ENCODE peak calls at places on chromosome 9, in six cellular contexts. One of them, this sample, is unnamed.

GRCh38 chr9:133351908-133352634 is 4.1 kb downstream of the RPL7A start:
- DNase-seq in dorsolateral prefrontal cortex: no peak
- DNase-seq in CD4-positive, alpha-beta memory T cell: peak; percentile 20
- DNase-seq in AG04450: no peak
- DNase-seq in trophoblast cell: peak; percentile 71
- DNase-seq in Peyer's patch: no peak
- DNase-seq in this sample: no peak

GRCh38 chr9:9257999-9258398 is 1354.8 kb downstream of the PTPRD start:
- DNase-seq in CD4-positive, alpha-beta memory T cell: no peak
- DNase-seq in trophoblast cell: no peak
- DNase-seq in AG04450: no peak
- DNase-seq in dorsolateral prefrontal cortex: no peak
- DNase-seq in Peyer's patch: no peak
- DNase-seq in this sample: no peak

GRCh38 chr9:134601764-134602163 is 39.8 kb upstream of the COL5A1 start:
- DNase-seq in Peyer's patch: no peak
- DNase-seq in CD4-positive, alpha-beta memory T cell: no peak
- DNase-seq in AG04450: no peak
- DNase-seq in dorsolateral prefrontal cortex: no peak
- DNase-seq in trophoblast cell: no peak
- DNase-seq in this sample: no peak

GRCh38 chr9:107638922-107639321 is 149.4 kb upstream of the KLF4 start:
- DNase-seq in CD4-positive, alpha-beta memory T cell: no peak
- DNase-seq in dorsolateral prefrontal cortex: no peak
- DNase-seq in Peyer's patch: peak; percentile 74
- DNase-seq in trophoblast cell: peak; percentile 25
- DNase-seq in AG04450: no peak
- DNase-seq in this sample: no peak

GRCh38 chr9:23621166-23621565 is 204.9 kb downstream of the ELAVL2 start:
- DNase-seq in trophoblast cell: no peak
- DNase-seq in Peyer's patch: no peak
- DNase-seq in dorsolateral prefrontal cortex: no peak
- DNase-seq in AG04450: no peak
- DNase-seq in CD4-positive, alpha-beta memory T cell: no peak
- DNase-seq in this sample: no peak

GRCh38 chr9:100070071-100070470 is 28.7 kb downstream of the ERP44 start:
- DNase-seq in trophoblast cell: peak; percentile 18
- DNase-seq in dorsolateral prefrontal cortex: no peak
- DNase-seq in Peyer's patch: no peak
- DNase-seq in CD4-positive, alpha-beta memory T cell: no peak
- DNase-seq in AG04450: no peak
- DNase-seq in this sample: no peak

GRCh38 chr9:127406799-127407504 is 10.0 kb downstream of the SLC2A8 start:
- DNase-seq in dorsolateral prefrontal cortex: no peak
- DNase-seq in trophoblast cell: no peak
- DNase-seq in AG04450: no peak
- DNase-seq in CD4-positive, alpha-beta memory T cell: no peak
- DNase-seq in Peyer's patch: no peak
- DNase-seq in this sample: no peak

GRCh38 chr9:38138276-38138675 is 69.2 kb upstream of the SHB start:
- DNase-seq in trophoblast cell: no peak
- DNase-seq in CD4-positive, alpha-beta memory T cell: no peak
- DNase-seq in dorsolateral prefrontal cortex: no peak
- DNase-seq in AG04450: no peak
- DNase-seq in Peyer's patch: no peak
- DNase-seq in this sample: no peak

GRCh38 chr9:96651626-96652025 is 3.5 kb downstream of the PRXL2C start:
- DNase-seq in AG04450: no peak
- DNase-seq in CD4-positive, alpha-beta memory T cell: peak; percentile 19
- DNase-seq in trophoblast cell: peak; percentile 30
- DNase-seq in Peyer's patch: no peak
- DNase-seq in dorsolateral prefrontal cortex: no peak
- DNase-seq in this sample: peak; percentile 12

GRCh38 chr9:125752070-125752628 is 5.0 kb downstream of the PBX3 start:
- DNase-seq in trophoblast cell: no peak
- DNase-seq in dorsolateral prefrontal cortex: no peak
- DNase-seq in CD4-positive, alpha-beta memory T cell: no peak
- DNase-seq in Peyer's patch: no peak
- DNase-seq in AG04450: no peak
- DNase-seq in this sample: no peak

GRCh38 chr9:125748511-125749099 is 1.4 kb downstream of the PBX3 start:
- DNase-seq in trophoblast cell: no peak
- DNase-seq in CD4-positive, alpha-beta memory T cell: no peak
- DNase-seq in dorsolateral prefrontal cortex: no peak
- DNase-seq in AG04450: no peak
- DNase-seq in Peyer's patch: no peak
- DNase-seq in this sample: no peak

GRCh38 chr9:125749287-125749935 is 2.2 kb downstream of the PBX3 start:
- DNase-seq in dorsolateral prefrontal cortex: no peak
- DNase-seq in AG04450: no peak
- DNase-seq in CD4-positive, alpha-beta memory T cell: no peak
- DNase-seq in Peyer's patch: no peak
- DNase-seq in trophoblast cell: no peak
- DNase-seq in this sample: no peak

GRCh38 chr9:125749951-125750655 is 2.9 kb downstream of the PBX3 start:
- DNase-seq in dorsolateral prefrontal cortex: no peak
- DNase-seq in trophoblast cell: no peak
- DNase-seq in AG04450: peak; percentile 38
- DNase-seq in CD4-positive, alpha-beta memory T cell: no peak
- DNase-seq in Peyer's patch: no peak
- DNase-seq in this sample: no peak

GRCh38 chr9:125750656-125751035 is 3.5 kb downstream of the PBX3 start:
- DNase-seq in CD4-positive, alpha-beta memory T cell: no peak
- DNase-seq in dorsolateral prefrontal cortex: no peak
- DNase-seq in Peyer's patch: no peak
- DNase-seq in AG04450: no peak
- DNase-seq in trophoblast cell: no peak
- DNase-seq in this sample: no peak
- H3K27ac ChIP-seq in CD4-positive, alpha-beta memory T cell: no peak overlapping the region
- H3K27ac ChIP-seq in dorsolateral prefrontal cortex: no peak overlapping the region
- H3K27ac ChIP-seq in Peyer's patch: no peak overlapping the region
- H3K27ac ChIP-seq in AG04450: no peak overlapping the region
- H3K27ac ChIP-seq in trophoblast cell: no peak overlapping the region
- H3K27ac ChIP-seq in this sample: no peak overlapping the region

DNA sequence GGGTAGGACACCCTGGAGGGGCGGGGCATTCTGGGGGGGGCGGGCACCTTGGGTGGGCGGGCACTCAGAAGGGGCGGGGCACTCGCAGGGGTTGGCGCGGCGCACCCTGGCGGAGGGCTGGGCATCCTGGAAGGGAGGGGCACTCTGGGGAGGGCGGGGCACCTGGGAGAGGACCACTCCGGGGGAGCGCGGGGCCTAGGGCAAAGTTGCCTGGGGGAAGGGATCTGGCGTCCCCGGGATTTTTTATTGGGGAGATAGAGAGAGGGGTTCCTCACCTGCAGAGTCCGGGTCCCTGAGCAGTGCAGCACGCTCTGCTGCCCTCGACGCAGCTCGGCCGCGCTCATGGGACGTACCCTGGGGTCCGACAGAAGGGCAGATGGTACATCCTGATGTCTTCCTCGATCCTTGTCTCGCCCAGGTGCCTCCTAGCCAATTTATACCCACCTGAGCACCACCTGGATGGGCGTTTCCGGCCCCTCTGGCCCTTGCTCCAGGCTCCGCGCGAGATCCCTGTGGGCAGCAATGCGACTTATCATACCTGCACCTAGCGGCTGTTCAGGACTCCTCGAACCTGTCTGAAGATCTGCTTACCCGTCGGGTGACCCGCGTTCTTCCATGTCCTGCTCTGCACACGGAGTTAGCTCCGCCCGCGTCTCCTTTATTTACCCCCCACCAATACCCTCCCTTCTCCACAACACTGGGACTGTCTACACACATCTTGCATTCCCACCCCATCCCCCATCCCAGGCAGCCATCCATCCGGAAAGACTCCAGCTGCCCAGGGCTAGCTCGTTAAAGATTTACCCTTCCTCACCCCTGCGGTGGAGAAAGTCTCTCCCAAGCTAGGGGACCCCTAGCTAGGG is at the start of gene KIF12:
- DNase-seq in trophoblast cell: peak; percentile 74
- DNase-seq in dorsolateral prefrontal cortex: no peak
- DNase-seq in Peyer's patch: peak; percentile 88
- DNase-seq in AG04450: no peak
- DNase-seq in CD4-positive, alpha-beta memory T cell: no peak
- DNase-seq in this sample: no peak
- H3K4me3 ChIP-seq in trophoblast cell: peak within 1 kb of the TSS; percentile 64
- H3K4me3 ChIP-seq in dorsolateral prefrontal cortex: peak within 1 kb of the TSS; percentile 45
- H3K4me3 ChIP-seq in Peyer's patch: peak within 1 kb of the TSS; percentile 68
- H3K4me3 ChIP-seq in AG04450: peak within 1 kb of the TSS; percentile 44
- H3K4me3 ChIP-seq in CD4-positive, alpha-beta memory T cell: no peak within 1 kb of the TSS
- H3K4me3 ChIP-seq in this sample: no peak within 1 kb of the TSS

DNA sequence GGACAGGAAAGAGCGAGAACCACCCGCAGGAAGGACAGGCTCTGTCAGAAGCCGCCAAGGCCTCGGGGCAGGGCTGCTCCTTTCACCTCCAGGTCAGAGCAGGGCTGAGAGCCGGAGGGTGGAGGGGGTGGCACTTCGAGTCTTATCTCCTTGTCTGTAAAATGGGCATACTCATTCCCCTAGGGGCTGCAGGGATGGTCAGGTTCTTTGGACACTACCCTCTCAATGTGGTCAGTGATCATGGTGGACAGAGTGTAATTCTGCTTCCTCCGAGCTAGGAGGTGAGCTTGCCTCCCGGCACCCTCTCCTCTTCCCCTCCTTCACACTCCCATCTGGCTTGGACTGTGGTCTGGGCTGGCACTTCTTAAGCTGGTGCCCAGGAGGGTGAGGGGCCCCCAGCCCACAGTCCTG is 39.6 kb downstream of the RGS3 start:
- DNase-seq in trophoblast cell: peak; percentile 93
- DNase-seq in CD4-positive, alpha-beta memory T cell: no peak
- DNase-seq in AG04450: no peak
- DNase-seq in Peyer's patch: no peak
- DNase-seq in dorsolateral prefrontal cortex: no peak
- DNase-seq in this sample: no peak
- H3K27ac ChIP-seq in trophoblast cell: peak overlapping the region; percentile 71
- H3K27ac ChIP-seq in CD4-positive, alpha-beta memory T cell: no peak overlapping the region
- H3K27ac ChIP-seq in AG04450: no peak overlapping the region
- H3K27ac ChIP-seq in Peyer's patch: no peak overlapping the region
- H3K27ac ChIP-seq in dorsolateral prefrontal cortex: no peak overlapping the region
- H3K27ac ChIP-seq in this sample: no peak overlapping the region

GRCh38 chr9:89660286-89660685 is 55.5 kb downstream of the GADD45G start:
- DNase-seq in trophoblast cell: no peak
- DNase-seq in Peyer's patch: peak; percentile 32
- DNase-seq in CD4-positive, alpha-beta memory T cell: no peak
- DNase-seq in AG04450: no peak
- DNase-seq in dorsolateral prefrontal cortex: no peak
- DNase-seq in this sample: no peak

GRCh38 chr9:89661956-89662717 is 57.3 kb downstream of the GADD45G start:
- DNase-seq in trophoblast cell: peak; percentile 90
- DNase-seq in AG04450: peak; percentile 55
- DNase-seq in dorsolateral prefrontal cortex: peak; percentile 100
- DNase-seq in Peyer's patch: peak; percentile 98
- DNase-seq in CD4-positive, alpha-beta memory T cell: no peak
- DNase-seq in this sample: no peak

GRCh38 chr9:89662718-89663246 is 58.0 kb downstream of the GADD45G start:
- DNase-seq in trophoblast cell: peak; percentile 34
- DNase-seq in CD4-positive, alpha-beta memory T cell: no peak
- DNase-seq in dorsolateral prefrontal cortex: no peak
- DNase-seq in AG04450: no peak
- DNase-seq in Peyer's patch: peak; percentile 48
- DNase-seq in this sample: no peak

GRCh38 chr9:89659473-89660256 is 54.9 kb downstream of the GADD45G start:
- DNase-seq in AG04450: no peak
- DNase-seq in dorsolateral prefrontal cortex: no peak
- DNase-seq in CD4-positive, alpha-beta memory T cell: no peak
- DNase-seq in Peyer's patch: peak; percentile 33
- DNase-seq in trophoblast cell: no peak
- DNase-seq in this sample: no peak

DNA sequence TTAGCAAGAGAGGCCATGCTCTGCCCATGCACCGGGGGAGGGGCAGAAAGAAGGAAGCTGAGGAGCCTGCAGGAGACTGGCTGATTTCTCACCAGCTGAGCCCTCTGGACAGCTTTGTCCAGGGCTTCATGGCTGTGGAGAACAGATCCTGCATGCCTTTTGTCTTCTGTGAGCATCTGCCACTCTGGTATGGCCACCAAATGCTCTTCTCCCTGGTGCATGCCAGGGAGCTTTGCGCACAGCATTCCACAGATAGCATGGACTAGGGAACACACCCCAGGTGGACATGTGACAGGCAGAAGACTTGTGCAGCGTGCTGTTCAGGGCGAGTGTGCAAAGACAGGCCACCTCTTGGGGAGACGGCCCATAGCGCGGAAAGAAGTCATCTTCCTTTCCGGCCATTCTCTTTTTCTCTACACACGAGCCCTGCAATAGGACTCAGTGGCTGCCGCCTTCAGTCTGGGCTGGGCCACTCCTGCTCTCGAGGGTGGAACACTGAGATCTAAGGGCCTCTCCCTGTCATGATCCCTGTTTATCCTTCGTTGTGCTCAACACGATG is 56.7 kb downstream of the GADD45G start:
- DNase-seq in Peyer's patch: peak; percentile 66
- DNase-seq in dorsolateral prefrontal cortex: peak; percentile 41
- DNase-seq in AG04450: no peak
- DNase-seq in CD4-positive, alpha-beta memory T cell: no peak
- DNase-seq in trophoblast cell: peak; percentile 80
- DNase-seq in this sample: no peak
- H3K4me3 ChIP-seq in Peyer's patch: peak overlapping the region; percentile 31
- H3K4me3 ChIP-seq in dorsolateral prefrontal cortex: no peak overlapping the region
- H3K4me3 ChIP-seq in AG04450: no peak overlapping the region
- H3K4me3 ChIP-seq in CD4-positive, alpha-beta memory T cell: no peak overlapping the region
- H3K4me3 ChIP-seq in trophoblast cell: no peak overlapping the region
- H3K4me3 ChIP-seq in this sample: no peak overlapping the region

DNA sequence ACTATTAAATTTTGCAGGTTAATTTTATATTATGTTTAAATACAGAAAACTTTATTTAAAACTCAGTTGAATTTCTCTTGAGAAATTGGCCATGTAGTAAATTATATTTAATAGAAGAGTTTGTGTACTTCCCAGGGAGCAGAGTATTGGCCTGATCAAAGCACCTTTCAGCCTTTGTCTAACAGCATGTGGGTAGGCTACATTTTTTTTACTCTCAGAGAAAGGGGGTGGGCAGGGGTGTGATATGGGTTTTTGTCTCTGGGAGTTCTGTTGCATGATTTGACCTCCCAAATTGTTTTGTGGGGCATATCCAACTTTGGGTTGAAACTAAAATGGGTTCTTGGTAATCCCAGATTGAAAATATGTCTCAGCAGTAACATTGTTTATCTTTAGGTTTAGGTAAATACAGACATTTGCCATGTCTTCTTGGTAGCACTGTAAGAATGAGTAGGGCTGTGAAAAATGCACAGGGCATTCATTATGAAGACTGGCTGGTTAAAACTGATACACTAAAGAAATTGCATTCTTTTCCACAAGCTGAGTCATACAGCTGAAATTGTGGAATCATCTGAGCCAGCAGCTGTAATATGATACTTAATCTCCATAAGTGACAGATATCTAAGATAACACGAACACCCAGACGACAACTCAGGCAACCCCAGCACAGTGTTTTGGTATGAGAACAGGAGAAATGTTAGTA is 75.4 kb upstream of the CDKN2B start:
- DNase-seq in CD4-positive, alpha-beta memory T cell: no peak
- DNase-seq in AG04450: peak; percentile 73
- DNase-seq in dorsolateral prefrontal cortex: no peak
- DNase-seq in Peyer's patch: no peak
- DNase-seq in trophoblast cell: peak; percentile 96
- DNase-seq in this sample: no peak
- H3K27ac ChIP-seq in CD4-positive, alpha-beta memory T cell: no peak overlapping the region
- H3K27ac ChIP-seq in AG04450: no peak overlapping the region
- H3K27ac ChIP-seq in dorsolateral prefrontal cortex: no peak overlapping the region
- H3K27ac ChIP-seq in Peyer's patch: no peak overlapping the region
- H3K27ac ChIP-seq in trophoblast cell: peak overlapping the region; percentile 89
- H3K27ac ChIP-seq in this sample: no peak overlapping the region

This sample was measured in CD4-positive, CD25-positive, alpha-beta regulatory T cell.